ENCODE peak calls at places on chromosomes 12 and 14, in nine cellular contexts. M is astrocyte of the cerebellum; S is epithelial cell of esophagus; D is cardiac fibroblast; Y is HFFc6; K is AG04450; L is fibroblast of mammary gland; I is activated CD8-positive, alpha-beta T cell treated with anti-CD3 and anti-CD28 coated beads for 36 hours; C is A673. T is an unnamed sample.

GRCh38 chr12:23028158-23028802 is 403.3 kb downstream of the ETNK1 start:
- DNase-seq in S (peak), D (peak), C (no peak), I (no peak), K (no peak), Y (no peak), M (no peak), L (no peak), T (no peak)

GRCh38 chr14:26125039-26125438 is 472.8 kb downstream of the NOVA1 start:
- DNase-seq in K (no peak), S (no peak), M (no peak), I (no peak), C (no peak), Y (no peak), D (no peak), L (no peak), T (no peak)

GRCh38 chr12:96501908-96502307 is 12.5 kb downstream of the CFAP54 start:
- DNase-seq in L (no peak), C (no peak), I (no peak), K (no peak), D (no peak), M (no peak), Y (no peak), S (no peak), T (no peak)

GRCh38 chr14:96205994-96206392 is 1.4 kb downstream of the BDKRB2 start:
- DNase-seq in L (no peak), Y (peak), I (no peak), S (no peak), M (no peak), D (no peak), K (no peak), C (no peak), T (peak)

GRCh38 chr12:114812858-114813761 is 129.1 kb upstream of the TBX3 start:
- DNase-seq in D (peak), S (no peak), M (peak), Y (no peak), L (no peak), C (no peak), K (peak), I (no peak), T (peak)

GRCh38 chr12:2354151-2354991 is 301.6 kb downstream of the CACNA1C start:
- DNase-seq in C (no peak), K (no peak), M (peak), S (no peak), I (no peak), Y (no peak), D (no peak), L (no peak), T (peak)

GRCh38 chr12:104643921-104644669 is 187.3 kb downstream of the CHST11 start:
- DNase-seq in K (no peak), L (no peak), S (no peak), C (no peak), I (no peak), Y (no peak), D (no peak), M (no peak), T (no peak)

GRCh38 chr12:96879301-96879700 is 27.8 kb upstream of the NEDD1 start:
- DNase-seq in I (no peak), C (no peak), M (no peak), S (no peak), Y (no peak), K (no peak), D (no peak), L (no peak), T (no peak)

GRCh38 chr14:103688906-103689902 is 26.0 kb downstream of the XRCC3 start:
- DNase-seq in K (no peak), C (no peak), M (peak), I (no peak), Y (no peak), D (peak), L (peak), S (peak), T (no peak)

GRCh38 chr12:64793610-64794009 is 30.8 kb upstream of the TBC1D30 start:
- DNase-seq in L (no peak), C (no peak), Y (no peak), M (no peak), K (no peak), D (no peak), S (no peak), I (no peak), T (no peak)

GRCh38 chr12:123384318-123384993 is 524 bp downstream of the KMT5A start:
- DNase-seq in D (peak), Y (no peak), C (peak), M (no peak), L (no peak), S (peak), I (peak), K (no peak), T (peak)

GRCh38 chr12:93243689-93244513 is 133.8 kb upstream of the NUDT4 start:
- DNase-seq in Y (peak), K (peak), D (peak), L (peak), I (peak), S (peak), M (no peak), C (peak), T (peak)

GRCh38 chr14:83208346-83208745 is 1674.7 kb upstream of the SEL1L start:
- DNase-seq in Y (no peak), D (no peak), S (peak), K (no peak), L (peak), C (no peak), M (no peak), I (no peak), T (no peak)

GRCh38 chr12:25718081-25718731 is 165.1 kb upstream of the LMNTD1 start:
- DNase-seq in K (no peak), L (no peak), C (peak), Y (no peak), S (no peak), D (peak), M (no peak), I (no peak), T (no peak)

DNA sequence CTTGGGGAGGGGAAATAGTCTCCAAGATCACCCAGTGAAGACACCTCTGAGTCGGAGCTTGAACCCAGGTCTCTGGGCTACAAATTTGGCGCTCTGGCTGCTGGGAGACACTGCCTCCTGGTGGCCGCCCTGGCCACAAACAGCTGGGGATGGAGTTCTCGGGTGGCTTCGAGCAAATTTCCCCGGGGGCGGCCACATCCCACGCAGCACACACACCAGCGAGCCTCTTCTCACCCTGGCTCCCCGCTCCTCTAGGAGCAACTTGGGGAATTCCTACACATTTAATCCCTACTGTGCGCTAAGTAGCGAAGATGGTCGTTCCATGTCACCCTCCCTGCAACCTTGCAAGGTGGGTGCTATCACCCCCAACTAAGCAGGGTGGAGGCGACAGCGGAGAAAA is 66.2 kb upstream of the BEGAIN start:
- DNase-seq in K (no peak), Y (no peak), I (peak), M (no peak), S (no peak), L (no peak), D (no peak), C (peak), T (peak)
- TF ChIP-seq CTCF in K (peak), Y (peak), I (peak), M (peak), S (peak), L (peak), D (peak), C (peak), T (peak)

DNA sequence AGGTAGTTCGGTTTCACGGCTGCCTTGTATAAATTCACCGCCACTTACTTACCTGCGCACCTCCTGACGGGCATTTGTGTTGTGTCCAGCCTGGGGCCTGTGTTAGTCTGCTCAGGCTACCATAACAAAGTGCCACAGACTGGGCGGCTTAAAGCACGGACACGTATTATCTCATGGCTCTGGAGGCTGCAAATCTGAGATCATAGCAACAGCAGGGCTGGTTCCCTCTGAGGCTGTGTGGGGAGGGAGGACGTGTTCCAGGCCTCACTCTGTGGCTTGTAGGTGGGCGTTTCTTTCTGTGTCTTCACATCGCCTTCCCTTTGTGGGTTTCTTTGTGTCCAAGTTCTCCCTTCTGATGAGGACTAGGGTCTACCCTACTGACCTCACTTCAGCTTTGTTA is 93.5 kb upstream of the FZD10 start:
- DNase-seq in D (no peak), L (no peak), M (no peak), S (no peak), C (no peak), K (no peak), I (no peak), Y (no peak), T (no peak)
- TF ChIP-seq CTCF in D (no peak), L (no peak), M (no peak), S (no peak), C (no peak), K (no peak), I (no peak), Y (no peak), T (no peak)

GRCh38 chr14:49497267-49497666 is 88.9 kb downstream of the RPS29 start:
- DNase-seq in K (no peak), M (no peak), S (no peak), C (no peak), I (no peak), D (no peak), L (no peak), Y (no peak), T (no peak)

GRCh38 chr14:49492151-49492550 is 94.0 kb downstream of the RPS29 start:
- DNase-seq in C (no peak), Y (no peak), I (no peak), D (peak), L (no peak), S (no peak), K (no peak), M (no peak), T (no peak)

GRCh38 chr14:49497725-49498348 is 88.3 kb downstream of the RPS29 start:
- DNase-seq in D (peak), C (peak), L (peak), S (peak), Y (peak), K (peak), I (peak), M (peak), T (peak)
- TF ChIP-seq CTCF in D (peak), C (peak), L (peak), S (peak), Y (peak), K (peak), I (peak), M (peak), T (peak)

GRCh38 chr14:35534130-35534883 is at the start of gene INSM2:
- DNase-seq in L (no peak), K (no peak), C (peak), D (no peak), M (no peak), I (peak), S (peak), Y (no peak), T (no peak)
- TF ChIP-seq CTCF in L (no peak), K (peak), C (no peak), D (no peak), M (peak), I (no peak), S (peak), Y (peak), T (no peak)

GRCh38 chr12:48184549-48184922 is 1.1 kb downstream of the CCDC184 start:
- DNase-seq in I (no peak), D (no peak), K (no peak), C (no peak), M (no peak), S (no peak), Y (no peak), L (no peak), T (no peak)

GRCh38 chr12:48182659-48183058 is 785 bp upstream of the CCDC184 start:
- DNase-seq in C (no peak), S (no peak), L (no peak), D (no peak), K (no peak), Y (no peak), M (no peak), I (no peak), T (no peak)

GRCh38 chr12:48183876-48184548 is 568 bp downstream of the CCDC184 start:
- DNase-seq in K (no peak), Y (no peak), I (peak), D (no peak), S (no peak), L (no peak), M (no peak), C (no peak), T (no peak)

GRCh38 chr12:48185181-48185919 is 1.9 kb downstream of the CCDC184 start:
- DNase-seq in Y (no peak), I (no peak), S (peak), L (no peak), K (no peak), M (no peak), D (no peak), C (peak), T (no peak)

GRCh38 chr12:48183091-48183875 is at the start of gene CCDC184:
- DNase-seq in D (peak), L (peak), M (no peak), S (peak), Y (peak), I (peak), C (peak), K (no peak), T (peak)
- TF ChIP-seq CTCF in D (peak), L (peak), M (peak), S (no peak), Y (peak), I (peak), C (peak), K (peak), T (peak)

GRCh38 chr12:82019533-82019932 is 260.4 kb upstream of the PPFIA2 start:
- DNase-seq in Y (no peak), S (peak), D (peak), M (no peak), I (peak), C (peak), K (no peak), L (peak), T (peak)
- TF ChIP-seq CTCF in Y (no peak), S (peak), D (no peak), M (no peak), I (no peak), C (peak), K (no peak), L (peak), T (peak)